ENCODE peak calls at places on chromosomes 5 and 9, in ten cellular contexts. P is cardiac fibroblast; I is stimulated activated CD4-positive, alpha-beta T cell treated with anti-CD3 and anti-CD28 coated beads, Interleukin-4, amount 100 ng/mL, for 1 hour; F is naive thymus-derived CD8-positive, alpha-beta T cell; A is activated T-cell treated with anti-CD3 and anti-CD28 coated beads, Interleukin-2, amount 50 U/mL, for 72 hours; V is retina; E is NCI-H1930; H is Right ventricle myocardium superior; Y is ELR; W is ecto neural progenitor cell. L is an unnamed sample.

GRCh38 chr5:62742214-62742613 is 163.6 kb downstream of the LRRC70 start:
- DNase-seq in V (no peak), Y (no peak), H (no peak), F (no peak), I (no peak), E (no peak), A (no peak), W (no peak), P (no peak), L (no peak)

GRCh38 chr5:150239794-150240122 is 49.8 kb downstream of the CAMK2A start:
- DNase-seq in Y (no peak), A (no peak), W (no peak), P (no peak), F (no peak), E (no peak), I (no peak), H (no peak), V (no peak), L (no peak)

GRCh38 chr5:119286516-119287488 is 69.0 kb upstream of the TNFAIP8 start:
- DNase-seq in F (no peak), V (no peak), E (no peak), W (no peak), P (no peak), A (no peak), I (no peak), Y (no peak), H (no peak), L (no peak)

GRCh38 chr5:125257997-125258396 is 511.6 kb upstream of the ZNF608 start:
- DNase-seq in E (no peak), A (no peak), Y (no peak), I (no peak), F (no peak), P (no peak), V (no peak), W (no peak), H (no peak), L (no peak)

GRCh38 chr5:76716456-76717157 is 681 bp downstream of the F2R start:
- DNase-seq in W (peak; percentile 61), I (peak; percentile 12), V (peak; percentile 73), Y (peak; percentile 30), F (no peak), P (peak; percentile 50), E (no peak), H (peak; percentile 61), A (peak; percentile 15), L (no peak)

GRCh38 chr9:131801811-131802210 is 61.9 kb upstream of the RAPGEF1 start:
- DNase-seq in E (no peak), Y (no peak), F (no peak), W (no peak), V (no peak), P (no peak), I (no peak), A (no peak), H (no peak), L (no peak)

GRCh38 chr5:60026174-60026573 is 132.6 kb upstream of the PDE4D start:
- DNase-seq in W (no peak), E (no peak), Y (no peak), F (no peak), I (no peak), P (no peak), V (no peak), H (no peak), A (no peak), L (no peak)

GRCh38 chr5:43357797-43358196 is 44.6 kb upstream of the HMGCS1 start:
- DNase-seq in V (peak; percentile 40), E (no peak), Y (no peak), P (no peak), H (no peak), I (no peak), W (no peak), F (no peak), A (no peak), L (no peak)

GRCh38 chr5:108654042-108654441 is 93.7 kb upstream of the FER start:
- DNase-seq in F (no peak), I (no peak), E (no peak), A (no peak), W (no peak), Y (peak; percentile 77), V (no peak), H (no peak), P (no peak), L (no peak)

GRCh38 chr5:17991775-17992174 is 357.5 kb downstream of the TAF11L14 start:
- DNase-seq in E (peak; percentile 64), H (no peak), Y (no peak), I (no peak), P (no peak), A (no peak), F (no peak), V (peak; percentile 56), W (no peak), L (no peak)

GRCh38 chr9:16784002-16784401 is 86.5 kb downstream of the BNC2 start:
- DNase-seq in E (no peak), V (no peak), H (no peak), P (no peak), I (no peak), W (no peak), F (no peak), Y (no peak), A (no peak), L (no peak)

GRCh38 chr5:159257629-159258283 is 5.3 kb upstream of the UBLCP1 start:
- DNase-seq in H (no peak), A (no peak), I (no peak), Y (no peak), P (no peak), V (no peak), F (no peak), W (no peak), E (no peak), L (no peak)

GRCh38 chr5:79886456-79886855 is 104.6 kb downstream of the MTX3 start:
- DNase-seq in W (no peak), F (no peak), A (no peak), I (no peak), P (no peak), V (no peak), E (no peak), Y (no peak), H (no peak), L (no peak)

GRCh38 chr9:110977259-110977709 is 61.0 kb downstream of the LPAR1 start:
- DNase-seq in F (no peak), Y (peak; percentile 93), E (no peak), H (no peak), W (no peak), A (no peak), P (peak; percentile 63), V (no peak), I (no peak), L (no peak)

GRCh38 chr9:72734631-72735030 is 213.2 kb downstream of the TMC1 start:
- DNase-seq in Y (no peak), A (no peak), H (no peak), F (no peak), W (no peak), E (no peak), V (no peak), I (no peak), P (no peak), L (no peak)

GRCh38 chr5:145180341-145180740 is 654.8 kb downstream of the PRELID2 start:
- DNase-seq in P (no peak), I (no peak), H (no peak), E (no peak), W (no peak), A (no peak), F (no peak), Y (no peak), V (peak; percentile 38), L (no peak)